ENCODE peak calls at places on chromosome 7, in ten cellular contexts. One of them, this sample, is unnamed.

GRCh38 chr7:137967143-137968018 is 34.5 kb downstream of the CREB3L2 start:
- DNase-seq in body of pancreas: no peak
- DNase-seq in hepatocyte: peak
- DNase-seq in HuH-7.5: no peak
- DNase-seq in mesendoderm: peak
- DNase-seq in sciatic nerve: no peak
- DNase-seq in nephron progenitor cell: no peak
- DNase-seq in DMS79: no peak
- DNase-seq in activated T-helper 1 cell treated with anti-CD3 and anti-CD28 coated beads, Interleukin-2, amount 50 U/mL, for 16 hours: no peak
- DNase-seq in non-pigmented ciliary epithelial cell: no peak
- DNase-seq in this sample: peak

GRCh38 chr7:122965306-122965705 is 30.2 kb downstream of the TAS2R16 start:
- DNase-seq in body of pancreas: no peak
- DNase-seq in hepatocyte: no peak
- DNase-seq in HuH-7.5: no peak
- DNase-seq in mesendoderm: no peak
- DNase-seq in sciatic nerve: no peak
- DNase-seq in nephron progenitor cell: peak
- DNase-seq in DMS79: no peak
- DNase-seq in activated T-helper 1 cell treated with anti-CD3 and anti-CD28 coated beads, Interleukin-2, amount 50 U/mL, for 16 hours: no peak
- DNase-seq in non-pigmented ciliary epithelial cell: no peak
- DNase-seq in this sample: no peak

GRCh38 chr7:27161214-27161720 is 4.1 kb downstream of the HOXA9 start:
- DNase-seq in body of pancreas: peak
- DNase-seq in hepatocyte: peak
- DNase-seq in HuH-7.5: no peak
- DNase-seq in mesendoderm: no peak
- DNase-seq in sciatic nerve: peak
- DNase-seq in nephron progenitor cell: peak
- DNase-seq in DMS79: no peak
- DNase-seq in activated T-helper 1 cell treated with anti-CD3 and anti-CD28 coated beads, Interleukin-2, amount 50 U/mL, for 16 hours: no peak
- DNase-seq in non-pigmented ciliary epithelial cell: no peak
- DNase-seq in this sample: no peak

GRCh38 chr7:2698581-2699288 is 10.7 kb downstream of the AMZ1 start:
- DNase-seq in body of pancreas: no peak
- DNase-seq in hepatocyte: no peak
- DNase-seq in HuH-7.5: no peak
- DNase-seq in mesendoderm: no peak
- DNase-seq in sciatic nerve: no peak
- DNase-seq in nephron progenitor cell: no peak
- DNase-seq in DMS79: peak
- DNase-seq in activated T-helper 1 cell treated with anti-CD3 and anti-CD28 coated beads, Interleukin-2, amount 50 U/mL, for 16 hours: peak
- DNase-seq in non-pigmented ciliary epithelial cell: no peak
- DNase-seq in this sample: no peak

GRCh38 chr7:130127404-130128395 is 57.4 kb downstream of the KLHDC10 start:
- DNase-seq in body of pancreas: no peak
- DNase-seq in hepatocyte: no peak
- DNase-seq in HuH-7.5: no peak
- DNase-seq in mesendoderm: no peak
- DNase-seq in sciatic nerve: no peak
- DNase-seq in nephron progenitor cell: no peak
- DNase-seq in DMS79: no peak
- DNase-seq in activated T-helper 1 cell treated with anti-CD3 and anti-CD28 coated beads, Interleukin-2, amount 50 U/mL, for 16 hours: no peak
- DNase-seq in non-pigmented ciliary epithelial cell: no peak
- DNase-seq in this sample: no peak

GRCh38 chr7:105718511-105718925 is 137.2 kb upstream of the EFCAB10 start:
- DNase-seq in body of pancreas: peak
- DNase-seq in hepatocyte: no peak
- DNase-seq in HuH-7.5: no peak
- DNase-seq in mesendoderm: no peak
- DNase-seq in sciatic nerve: no peak
- DNase-seq in nephron progenitor cell: no peak
- DNase-seq in DMS79: no peak
- DNase-seq in activated T-helper 1 cell treated with anti-CD3 and anti-CD28 coated beads, Interleukin-2, amount 50 U/mL, for 16 hours: no peak
- DNase-seq in non-pigmented ciliary epithelial cell: no peak
- DNase-seq in this sample: no peak

GRCh38 chr7:100829150-100829716 is 1.9 kb upstream of the EPHB4 start:
- DNase-seq in body of pancreas: peak
- DNase-seq in hepatocyte: no peak
- DNase-seq in HuH-7.5: no peak
- DNase-seq in mesendoderm: peak
- DNase-seq in sciatic nerve: no peak
- DNase-seq in nephron progenitor cell: no peak
- DNase-seq in DMS79: no peak
- DNase-seq in activated T-helper 1 cell treated with anti-CD3 and anti-CD28 coated beads, Interleukin-2, amount 50 U/mL, for 16 hours: no peak
- DNase-seq in non-pigmented ciliary epithelial cell: no peak
- DNase-seq in this sample: no peak

GRCh38 chr7:51316666-51317581 is at the start of gene COBL:
- DNase-seq in body of pancreas: peak
- DNase-seq in hepatocyte: peak
- DNase-seq in HuH-7.5: peak
- DNase-seq in mesendoderm: peak
- DNase-seq in sciatic nerve: no peak
- DNase-seq in nephron progenitor cell: peak
- DNase-seq in DMS79: no peak
- DNase-seq in activated T-helper 1 cell treated with anti-CD3 and anti-CD28 coated beads, Interleukin-2, amount 50 U/mL, for 16 hours: no peak
- DNase-seq in non-pigmented ciliary epithelial cell: no peak
- DNase-seq in this sample: peak

GRCh38 chr7:82549616-82550285 is 106.2 kb upstream of the CACNA2D1 start:
- DNase-seq in body of pancreas: no peak
- DNase-seq in hepatocyte: no peak
- DNase-seq in HuH-7.5: no peak
- DNase-seq in mesendoderm: no peak
- DNase-seq in sciatic nerve: no peak
- DNase-seq in nephron progenitor cell: peak
- DNase-seq in DMS79: no peak
- DNase-seq in activated T-helper 1 cell treated with anti-CD3 and anti-CD28 coated beads, Interleukin-2, amount 50 U/mL, for 16 hours: no peak
- DNase-seq in non-pigmented ciliary epithelial cell: no peak
- DNase-seq in this sample: no peak

GRCh38 chr7:43113622-43114450 is 1.4 kb downstream of the HECW1 start:
- DNase-seq in body of pancreas: no peak
- DNase-seq in hepatocyte: no peak
- DNase-seq in HuH-7.5: peak
- DNase-seq in mesendoderm: no peak
- DNase-seq in sciatic nerve: no peak
- DNase-seq in nephron progenitor cell: no peak
- DNase-seq in DMS79: no peak
- DNase-seq in activated T-helper 1 cell treated with anti-CD3 and anti-CD28 coated beads, Interleukin-2, amount 50 U/mL, for 16 hours: no peak
- DNase-seq in non-pigmented ciliary epithelial cell: no peak
- DNase-seq in this sample: no peak

GRCh38 chr7:23396222-23396621 is 74.1 kb downstream of the IGF2BP3 start:
- DNase-seq in body of pancreas: no peak
- DNase-seq in hepatocyte: no peak
- DNase-seq in HuH-7.5: no peak
- DNase-seq in mesendoderm: no peak
- DNase-seq in sciatic nerve: no peak
- DNase-seq in nephron progenitor cell: no peak
- DNase-seq in DMS79: no peak
- DNase-seq in activated T-helper 1 cell treated with anti-CD3 and anti-CD28 coated beads, Interleukin-2, amount 50 U/mL, for 16 hours: no peak
- DNase-seq in non-pigmented ciliary epithelial cell: peak
- DNase-seq in this sample: no peak

GRCh38 chr7:74297516-74298233 is 8.5 kb downstream of the CLIP2 start:
- DNase-seq in body of pancreas: no peak
- DNase-seq in hepatocyte: no peak
- DNase-seq in HuH-7.5: no peak
- DNase-seq in mesendoderm: no peak
- DNase-seq in sciatic nerve: no peak
- DNase-seq in nephron progenitor cell: no peak
- DNase-seq in DMS79: no peak
- DNase-seq in activated T-helper 1 cell treated with anti-CD3 and anti-CD28 coated beads, Interleukin-2, amount 50 U/mL, for 16 hours: no peak
- DNase-seq in non-pigmented ciliary epithelial cell: no peak
- DNase-seq in this sample: no peak

GRCh38 chr7:30796105-30796869 is 25.1 kb downstream of the MINDY4 start:
- DNase-seq in body of pancreas: no peak
- DNase-seq in hepatocyte: peak
- DNase-seq in HuH-7.5: no peak
- DNase-seq in mesendoderm: no peak
- DNase-seq in sciatic nerve: no peak
- DNase-seq in nephron progenitor cell: no peak
- DNase-seq in DMS79: no peak
- DNase-seq in activated T-helper 1 cell treated with anti-CD3 and anti-CD28 coated beads, Interleukin-2, amount 50 U/mL, for 16 hours: no peak
- DNase-seq in non-pigmented ciliary epithelial cell: no peak
- DNase-seq in this sample: no peak

GRCh38 chr7:22588396-22588795 is 88.4 kb upstream of the STEAP1B start:
- DNase-seq in body of pancreas: no peak
- DNase-seq in hepatocyte: no peak
- DNase-seq in HuH-7.5: no peak
- DNase-seq in mesendoderm: no peak
- DNase-seq in sciatic nerve: no peak
- DNase-seq in nephron progenitor cell: no peak
- DNase-seq in DMS79: no peak
- DNase-seq in activated T-helper 1 cell treated with anti-CD3 and anti-CD28 coated beads, Interleukin-2, amount 50 U/mL, for 16 hours: no peak
- DNase-seq in non-pigmented ciliary epithelial cell: no peak
- DNase-seq in this sample: no peak

GRCh38 chr7:27172823-27173411 is 1.2 kb downstream of the HOXA10 start:
- DNase-seq in body of pancreas: peak
- DNase-seq in hepatocyte: no peak
- DNase-seq in HuH-7.5: peak
- DNase-seq in mesendoderm: peak
- DNase-seq in sciatic nerve: peak
- DNase-seq in nephron progenitor cell: peak
- DNase-seq in DMS79: peak
- DNase-seq in activated T-helper 1 cell treated with anti-CD3 and anti-CD28 coated beads, Interleukin-2, amount 50 U/mL, for 16 hours: peak
- DNase-seq in non-pigmented ciliary epithelial cell: no peak
- DNase-seq in this sample: peak

GRCh38 chr7:23655433-23655832 is 24.6 kb upstream of the FAM221A start:
- DNase-seq in body of pancreas: no peak
- DNase-seq in hepatocyte: no peak
- DNase-seq in HuH-7.5: no peak
- DNase-seq in mesendoderm: no peak
- DNase-seq in sciatic nerve: no peak
- DNase-seq in nephron progenitor cell: no peak
- DNase-seq in DMS79: no peak
- DNase-seq in activated T-helper 1 cell treated with anti-CD3 and anti-CD28 coated beads, Interleukin-2, amount 50 U/mL, for 16 hours: no peak
- DNase-seq in non-pigmented ciliary epithelial cell: no peak
- DNase-seq in this sample: no peak

GRCh38 chr7:83976302-83976701 is 218.3 kb downstream of the SEMA3A start:
- DNase-seq in body of pancreas: no peak
- DNase-seq in hepatocyte: peak
- DNase-seq in HuH-7.5: no peak
- DNase-seq in mesendoderm: peak
- DNase-seq in sciatic nerve: no peak
- DNase-seq in nephron progenitor cell: peak
- DNase-seq in DMS79: no peak
- DNase-seq in activated T-helper 1 cell treated with anti-CD3 and anti-CD28 coated beads, Interleukin-2, amount 50 U/mL, for 16 hours: no peak
- DNase-seq in non-pigmented ciliary epithelial cell: no peak
- DNase-seq in this sample: peak

GRCh38 chr7:127392182-127392565 is 334 bp downstream of the ZNF800 start:
- DNase-seq in body of pancreas: peak
- DNase-seq in hepatocyte: peak
- DNase-seq in HuH-7.5: peak
- DNase-seq in mesendoderm: peak
- DNase-seq in sciatic nerve: no peak
- DNase-seq in nephron progenitor cell: peak
- DNase-seq in DMS79: peak
- DNase-seq in activated T-helper 1 cell treated with anti-CD3 and anti-CD28 coated beads, Interleukin-2, amount 50 U/mL, for 16 hours: peak
- DNase-seq in non-pigmented ciliary epithelial cell: no peak
- DNase-seq in this sample: peak

GRCh38 chr7:119197872-119198527 is 973.5 kb downstream of the ANKRD7 start:
- DNase-seq in body of pancreas: peak
- DNase-seq in hepatocyte: peak
- DNase-seq in HuH-7.5: peak
- DNase-seq in mesendoderm: peak
- DNase-seq in sciatic nerve: no peak
- DNase-seq in nephron progenitor cell: peak
- DNase-seq in DMS79: no peak
- DNase-seq in activated T-helper 1 cell treated with anti-CD3 and anti-CD28 coated beads, Interleukin-2, amount 50 U/mL, for 16 hours: no peak
- DNase-seq in non-pigmented ciliary epithelial cell: no peak
- DNase-seq in this sample: peak

GRCh38 chr7:82443801-82444219 is 233 bp upstream of the CACNA2D1 start:
- DNase-seq in body of pancreas: peak
- DNase-seq in hepatocyte: peak
- DNase-seq in HuH-7.5: peak
- DNase-seq in mesendoderm: peak
- DNase-seq in sciatic nerve: peak
- DNase-seq in nephron progenitor cell: peak
- DNase-seq in DMS79: peak
- DNase-seq in activated T-helper 1 cell treated with anti-CD3 and anti-CD28 coated beads, Interleukin-2, amount 50 U/mL, for 16 hours: no peak
- DNase-seq in non-pigmented ciliary epithelial cell: peak
- DNase-seq in this sample: peak

GRCh38 chr7:93697901-93698300 is 123.4 kb upstream of the CALCR start:
- DNase-seq in body of pancreas: no peak
- DNase-seq in hepatocyte: no peak
- DNase-seq in HuH-7.5: no peak
- DNase-seq in mesendoderm: peak
- DNase-seq in sciatic nerve: no peak
- DNase-seq in nephron progenitor cell: no peak
- DNase-seq in DMS79: no peak
- DNase-seq in activated T-helper 1 cell treated with anti-CD3 and anti-CD28 coated beads, Interleukin-2, amount 50 U/mL, for 16 hours: no peak
- DNase-seq in non-pigmented ciliary epithelial cell: no peak
- DNase-seq in this sample: no peak

GRCh38 chr7:101990811-101991418 is 173.5 kb downstream of the CUX1 start:
- DNase-seq in body of pancreas: no peak
- DNase-seq in hepatocyte: no peak
- DNase-seq in HuH-7.5: no peak
- DNase-seq in mesendoderm: no peak
- DNase-seq in sciatic nerve: no peak
- DNase-seq in nephron progenitor cell: no peak
- DNase-seq in DMS79: no peak
- DNase-seq in activated T-helper 1 cell treated with anti-CD3 and anti-CD28 coated beads, Interleukin-2, amount 50 U/mL, for 16 hours: no peak
- DNase-seq in non-pigmented ciliary epithelial cell: no peak
- DNase-seq in this sample: no peak

GRCh38 chr7:100867040-100867795 is at the start of gene TRIP6:
- DNase-seq in body of pancreas: peak
- DNase-seq in hepatocyte: peak
- DNase-seq in HuH-7.5: peak
- DNase-seq in mesendoderm: peak
- DNase-seq in sciatic nerve: peak
- DNase-seq in nephron progenitor cell: peak
- DNase-seq in DMS79: peak
- DNase-seq in activated T-helper 1 cell treated with anti-CD3 and anti-CD28 coated beads, Interleukin-2, amount 50 U/mL, for 16 hours: no peak
- DNase-seq in non-pigmented ciliary epithelial cell: peak
- DNase-seq in this sample: peak

GRCh38 chr7:148398844-148399365 is 191.7 kb upstream of the C7orf33 start:
- DNase-seq in body of pancreas: no peak
- DNase-seq in hepatocyte: no peak
- DNase-seq in HuH-7.5: no peak
- DNase-seq in mesendoderm: no peak
- DNase-seq in sciatic nerve: no peak
- DNase-seq in nephron progenitor cell: no peak
- DNase-seq in DMS79: no peak
- DNase-seq in activated T-helper 1 cell treated with anti-CD3 and anti-CD28 coated beads, Interleukin-2, amount 50 U/mL, for 16 hours: no peak
- DNase-seq in non-pigmented ciliary epithelial cell: no peak
- DNase-seq in this sample: no peak

This sample was measured in myocyte.